ENCODE peak calls at places on chromosomes 6 and 20, in ten cellular contexts. O, W, E, S, P, B, R, D, M and Z are unnamed samples.
A peak's percentile ranks its signal among the peaks of the same experiment; 100 is the strongest.

GRCh38 chr6:166168616-166169548 is 1.2 kb upstream of the TBXT start:
- DNase-seq in O (no peak), W (no peak), E (no peak), S (no peak), P (no peak), B (no peak), R (no peak), D (no peak), M (peak; percentile 72), Z (no peak)

GRCh38 chr20:5947276-5947675 is 3.1 kb downstream of the TRMT6 start:
- DNase-seq in O (peak; percentile 74), W (no peak), E (no peak), S (peak; percentile 27), P (no peak), B (no peak), R (no peak), D (no peak), M (no peak), Z (no peak)

GRCh38 chr20:63060057-63060991 is 53.6 kb upstream of the BHLHE23 start:
- DNase-seq in O (no peak), W (no peak), E (no peak), S (no peak), P (no peak), B (no peak), R (peak; percentile 58), D (no peak), M (no peak), Z (no peak)

GRCh38 chr20:34473262-34473883 is 42.8 kb upstream of the DYNLRB1 start:
- DNase-seq in O (peak; percentile 77), W (no peak), E (no peak), S (peak; percentile 52), P (peak; percentile 21), B (peak; percentile 45), R (no peak), D (peak; percentile 74), M (no peak), Z (peak; percentile 22)

GRCh38 chr6:87909849-87910248 is 137.8 kb upstream of the SPACA1 start:
- DNase-seq in O (peak; percentile 30), W (no peak), E (no peak), S (no peak), P (no peak), B (no peak), R (no peak), D (no peak), M (peak; percentile 17), Z (no peak)

GRCh38 chr20:58374906-58375760 is 13.9 kb upstream of the VAPB start:
- DNase-seq in O (no peak), W (no peak), E (no peak), S (no peak), P (no peak), B (no peak), R (no peak), D (no peak), M (no peak), Z (no peak)

GRCh38 chr20:41370176-41370575 is 3.6 kb upstream of the EMILIN3 start:
- DNase-seq in O (no peak), W (no peak), E (no peak), S (no peak), P (no peak), B (no peak), R (no peak), D (no peak), M (no peak), Z (no peak)

GRCh38 chr20:14055127-14055742 is 59.9 kb downstream of the MACROD2 start:
- DNase-seq in O (peak; percentile 71), W (no peak), E (no peak), S (no peak), P (peak; percentile 55), B (no peak), R (no peak), D (peak; percentile 76), M (no peak), Z (no peak)

GRCh38 chr6:127811939-127812338 is 88.9 kb downstream of the THEMIS start:
- DNase-seq in O (no peak), W (no peak), E (no peak), S (no peak), P (no peak), B (no peak), R (no peak), D (no peak), M (no peak), Z (no peak)

GRCh38 chr20:51711426-51711825 is 56.8 kb downstream of the ATP9A start:
- DNase-seq in O (no peak), W (no peak), E (no peak), S (no peak), P (no peak), B (no peak), R (no peak), D (no peak), M (no peak), Z (no peak)

GRCh38 chr6:167493961-167494697 is 169.2 kb downstream of the TTLL2 start:
- DNase-seq in O (no peak), W (no peak), E (peak; percentile 65), S (peak; percentile 63), P (no peak), B (peak; percentile 76), R (no peak), D (no peak), M (no peak), Z (no peak)

GRCh38 chr6:12353731-12354130 is 63.6 kb downstream of the EDN1 start:
- DNase-seq in O (no peak), W (no peak), E (no peak), S (no peak), P (peak; percentile 39), B (no peak), R (no peak), D (no peak), M (no peak), Z (no peak)

GRCh38 chr6:109008537-109008950 is 86.1 kb downstream of the SESN1 start:
- DNase-seq in O (no peak), W (no peak), E (no peak), S (no peak), P (no peak), B (no peak), R (no peak), D (no peak), M (no peak), Z (no peak)

GRCh38 chr6:100780648-100781047 is 100.5 kb downstream of the ASCC3 start:
- DNase-seq in O (no peak), W (no peak), E (no peak), S (no peak), P (no peak), B (no peak), R (no peak), D (no peak), M (no peak), Z (no peak)

GRCh38 chr20:59004763-59005522 is 2.1 kb downstream of the CTSZ start:
- DNase-seq in O (peak; percentile 63), W (peak; percentile 86), E (peak; percentile 18), S (peak; percentile 72), P (no peak), B (peak; percentile 22), R (peak; percentile 94), D (no peak), M (peak; percentile 54), Z (peak; percentile 61)

GRCh38 chr20:49132995-49133451 is 55.1 kb downstream of the STAU1 start:
- DNase-seq in O (peak; percentile 76), W (no peak), E (no peak), S (no peak), P (peak; percentile 61), B (no peak), R (no peak), D (peak; percentile 73), M (no peak), Z (no peak)
- TF ChIP-seq POLR2A in O (no peak), W (no peak), E (no peak), S (no peak), P (no peak), B (no peak), R (no peak), D (no peak), M (no peak), Z (no peak)

GRCh38 chr20:60687213-60687612 is 564.8 kb upstream of the CDH4 start:
- DNase-seq in O (no peak), W (no peak), E (no peak), S (no peak), P (no peak), B (no peak), R (no peak), D (no peak), M (no peak), Z (no peak)
- TF ChIP-seq POLR2A in O (no peak), W (no peak), E (no peak), S (no peak), P (no peak), B (no peak), R (no peak), D (no peak), M (no peak), Z (no peak)

GRCh38 chr6:89412071-89413005 is at the start of gene RRAGD:
- DNase-seq in O (peak; percentile 85), W (peak; percentile 63), E (peak; percentile 56), S (peak; percentile 82), P (peak; percentile 77), B (peak; percentile 41), R (peak; percentile 91), D (peak; percentile 12), M (peak; percentile 95), Z (peak; percentile 73)
- TF ChIP-seq POLR2A in O (peak; percentile 49), W (no peak), E (peak; percentile 47), S (peak; percentile 42), P (peak; percentile 67), B (no peak), R (no peak), D (no peak), M (no peak), Z (no peak)

GRCh38 chr20:23358923-23359572 is 2.9 kb upstream of the GZF1 start:
- DNase-seq in O (no peak), W (no peak), E (no peak), S (no peak), P (no peak), B (no peak), R (no peak), D (no peak), M (no peak), Z (no peak)

GRCh38 chr20:23356203-23356602 is 5.6 kb downstream of the NXT1 start:
- DNase-seq in O (no peak), W (no peak), E (no peak), S (no peak), P (no peak), B (no peak), R (peak; percentile 84), D (no peak), M (peak; percentile 81), Z (no peak)

GRCh38 chr20:23357767-23358562 is 4.0 kb upstream of the GZF1 start:
- DNase-seq in O (peak; percentile 100), W (peak; percentile 100), E (peak; percentile 100), S (peak; percentile 100), P (peak; percentile 100), B (peak; percentile 100), R (peak; percentile 100), D (peak; percentile 100), M (peak; percentile 100), Z (peak; percentile 88)

GRCh38 chr20:23361108-23361650 is 803 bp upstream of the GZF1 start:
- DNase-seq in O (no peak), W (no peak), E (no peak), S (no peak), P (no peak), B (no peak), R (no peak), D (peak; percentile 49), M (no peak), Z (no peak)

DNA sequence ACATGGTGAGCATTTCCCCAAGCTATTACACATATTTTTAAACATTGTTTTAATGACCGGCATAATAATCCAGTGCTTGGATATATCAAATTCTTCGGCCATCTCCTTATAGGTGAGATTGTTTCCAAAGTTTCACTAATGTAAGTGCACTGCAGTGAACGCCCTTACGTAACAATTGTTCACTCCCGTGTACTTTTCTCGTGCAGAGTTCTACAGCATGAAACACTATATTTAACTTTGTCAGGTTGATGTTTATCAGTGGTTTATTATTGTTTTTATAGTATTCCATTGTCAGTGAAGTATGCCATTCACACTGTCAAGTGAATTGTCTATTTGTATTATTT is 3.4 kb upstream of the GZF1 start:
- DNase-seq in O (no peak), W (no peak), E (no peak), S (no peak), P (no peak), B (no peak), R (no peak), D (no peak), M (no peak), Z (no peak)
- TF ChIP-seq POLR2A in O (no peak), W (no peak), E (no peak), S (no peak), P (no peak), B (no peak), R (no peak), D (no peak), M (no peak), Z (no peak)